ENCODE peak calls at places on chromosomes 2 and 18, in ten cellular contexts. Z, C, M, J, R, D, Y, O, V and H are unnamed samples.

GRCh38 chr18:62786689-62787088 is 71.3 kb downstream of the PHLPP1 start:
- DNase-seq in V (no peak), Z (no peak), D (no peak), Y (no peak), C (no peak), J (no peak), M (no peak), R (no peak), O (no peak), H (no peak)

GRCh38 chr2:199659207-199659606 is 191.8 kb downstream of the FTCDNL1 start:
- DNase-seq in Y (no peak), O (peak), D (no peak), M (peak), Z (no peak), C (no peak), R (peak), V (no peak), J (no peak), H (no peak)

GRCh38 chr2:147449323-147450080 is 395.3 kb upstream of the ACVR2A start:
- DNase-seq in C (no peak), Z (no peak), O (no peak), J (peak), R (peak), V (peak), M (no peak), Y (no peak), D (no peak), H (no peak)

GRCh38 chr2:66477125-66477842 is 42.4 kb downstream of the MEIS1 start:
- DNase-seq in J (no peak), C (no peak), V (no peak), R (peak), O (no peak), M (no peak), Y (no peak), D (no peak), Z (no peak), H (no peak)

GRCh38 chr2:158969717-158970521 is 1.5 kb downstream of the TANC1 start:
- DNase-seq in O (peak), D (no peak), J (no peak), Z (peak), M (no peak), Y (peak), R (peak), C (no peak), V (no peak), H (peak)

GRCh38 chr2:10678225-10678624 is 11.6 kb downstream of the NOL10 start:
- DNase-seq in C (no peak), M (no peak), J (no peak), Z (no peak), D (no peak), O (peak), V (no peak), R (peak), Y (no peak), H (no peak)

GRCh38 chr2:128630974-128631697 is 312.5 kb upstream of the HS6ST1 start:
- DNase-seq in J (no peak), O (no peak), C (no peak), Z (no peak), D (no peak), R (no peak), Y (no peak), V (no peak), M (no peak), H (no peak)

GRCh38 chr2:150007815-150008430 is 420.3 kb upstream of the MMADHC start:
- DNase-seq in D (no peak), Z (no peak), V (no peak), O (no peak), C (no peak), M (no peak), J (no peak), R (no peak), Y (no peak), H (no peak)

GRCh38 chr18:48348739-48349138 is 60.4 kb downstream of the ZBTB7C start:
- DNase-seq in O (no peak), J (no peak), V (no peak), Y (no peak), M (no peak), R (no peak), D (no peak), Z (no peak), C (no peak), H (no peak)

GRCh38 chr2:200356794-200357472 is 50.4 kb downstream of the SPATS2L start:
- DNase-seq in Z (no peak), V (no peak), Y (peak), J (no peak), O (peak), M (no peak), C (no peak), D (no peak), R (no peak), H (no peak)

GRCh38 chr2:111667001-111667400 is 217.0 kb downstream of the ANAPC1 start:
- DNase-seq in Z (no peak), Y (no peak), D (no peak), R (no peak), M (no peak), C (no peak), V (no peak), O (no peak), J (no peak), H (no peak)

GRCh38 chr2:190655570-190655969 is 6.7 kb downstream of the NAB1 start:
- DNase-seq in C (no peak), J (no peak), V (no peak), O (no peak), Y (no peak), D (no peak), R (no peak), M (no peak), Z (no peak), H (no peak)

GRCh38 chr2:239588451-239589269 is 187.8 kb upstream of the HDAC4 start:
- DNase-seq in M (peak), J (no peak), C (no peak), D (no peak), R (no peak), Z (no peak), O (no peak), Y (no peak), V (no peak), H (no peak)

GRCh38 chr2:230870544-230871360 is 6.0 kb downstream of the ITM2C start:
- DNase-seq in J (no peak), M (no peak), V (no peak), Z (no peak), O (no peak), Y (no peak), D (no peak), C (no peak), R (peak), H (no peak)

GRCh38 chr2:46145840-46146239 is 151.4 kb upstream of the EPAS1 start:
- DNase-seq in M (no peak), Y (no peak), V (no peak), R (no peak), D (no peak), Z (no peak), O (no peak), C (no peak), J (no peak), H (no peak)